ENCODE peak calls at places on chromosomes 12 and 14, in six cellular contexts. One of them, this sample, is unnamed.
A peak's percentile ranks its signal among the peaks of the same experiment; 100 is the strongest.

GRCh38 chr12:55925870-55926737 is 1.6 kb downstream of the PYM1 start:
- DNase-seq in PC-9: no peak
- DNase-seq in activated CD4-positive, alpha-beta T cell treated with anti-CD3 and anti-CD28 coated beads, Interleukin-2, amount 50 U/mL, for 1 hour: no peak
- DNase-seq in iris pigment epithelial cell: no peak
- DNase-seq in LNCaP clone FGC: no peak
- DNase-seq in progenitor cell of endocrine pancreas: no peak
- DNase-seq in this sample: no peak

GRCh38 chr14:71314717-71315116 is 407.5 kb downstream of the PCNX1 start:
- DNase-seq in activated CD4-positive, alpha-beta T cell treated with anti-CD3 and anti-CD28 coated beads, Interleukin-2, amount 50 U/mL, for 1 hour: no peak
- DNase-seq in progenitor cell of endocrine pancreas: no peak
- DNase-seq in LNCaP clone FGC: no peak
- DNase-seq in iris pigment epithelial cell: no peak
- DNase-seq in PC-9: no peak
- DNase-seq in this sample: no peak

GRCh38 chr14:104845834-104846441 is 19.1 kb upstream of the CEP170B start:
- DNase-seq in LNCaP clone FGC: no peak
- DNase-seq in progenitor cell of endocrine pancreas: no peak
- DNase-seq in PC-9: no peak
- DNase-seq in activated CD4-positive, alpha-beta T cell treated with anti-CD3 and anti-CD28 coated beads, Interleukin-2, amount 50 U/mL, for 1 hour: no peak
- DNase-seq in iris pigment epithelial cell: no peak
- DNase-seq in this sample: no peak

GRCh38 chr14:92513204-92513965 is at the start of gene RIN3:
- DNase-seq in progenitor cell of endocrine pancreas: peak; percentile 31
- DNase-seq in activated CD4-positive, alpha-beta T cell treated with anti-CD3 and anti-CD28 coated beads, Interleukin-2, amount 50 U/mL, for 1 hour: peak; percentile 16
- DNase-seq in PC-9: no peak
- DNase-seq in LNCaP clone FGC: no peak
- DNase-seq in iris pigment epithelial cell: peak; percentile 62
- DNase-seq in this sample: peak; percentile 14

GRCh38 chr12:63276537-63277365 is 125.8 kb upstream of the AVPR1A start:
- DNase-seq in progenitor cell of endocrine pancreas: peak; percentile 17
- DNase-seq in iris pigment epithelial cell: peak; percentile 36
- DNase-seq in LNCaP clone FGC: peak; percentile 22
- DNase-seq in activated CD4-positive, alpha-beta T cell treated with anti-CD3 and anti-CD28 coated beads, Interleukin-2, amount 50 U/mL, for 1 hour: no peak
- DNase-seq in PC-9: no peak
- DNase-seq in this sample: peak; percentile 61

GRCh38 chr14:75427126-75427481 is 718 bp upstream of the JDP2 start:
- DNase-seq in iris pigment epithelial cell: no peak
- DNase-seq in progenitor cell of endocrine pancreas: no peak
- DNase-seq in LNCaP clone FGC: no peak
- DNase-seq in activated CD4-positive, alpha-beta T cell treated with anti-CD3 and anti-CD28 coated beads, Interleukin-2, amount 50 U/mL, for 1 hour: no peak
- DNase-seq in PC-9: no peak
- DNase-seq in this sample: no peak

GRCh38 chr12:5402009-5402408 is 29.9 kb upstream of the NTF3 start:
- DNase-seq in progenitor cell of endocrine pancreas: no peak
- DNase-seq in LNCaP clone FGC: no peak
- DNase-seq in iris pigment epithelial cell: no peak
- DNase-seq in activated CD4-positive, alpha-beta T cell treated with anti-CD3 and anti-CD28 coated beads, Interleukin-2, amount 50 U/mL, for 1 hour: no peak
- DNase-seq in PC-9: peak; percentile 4
- DNase-seq in this sample: no peak

GRCh38 chr12:53259891-53260290 is 8.2 kb upstream of the ESPL1 start:
- DNase-seq in activated CD4-positive, alpha-beta T cell treated with anti-CD3 and anti-CD28 coated beads, Interleukin-2, amount 50 U/mL, for 1 hour: no peak
- DNase-seq in progenitor cell of endocrine pancreas: no peak
- DNase-seq in iris pigment epithelial cell: no peak
- DNase-seq in PC-9: no peak
- DNase-seq in LNCaP clone FGC: no peak
- DNase-seq in this sample: no peak

GRCh38 chr12:25254271-25254880 is 3.6 kb upstream of the KRAS start:
- DNase-seq in iris pigment epithelial cell: peak; percentile 33
- DNase-seq in PC-9: no peak
- DNase-seq in activated CD4-positive, alpha-beta T cell treated with anti-CD3 and anti-CD28 coated beads, Interleukin-2, amount 50 U/mL, for 1 hour: no peak
- DNase-seq in LNCaP clone FGC: no peak
- DNase-seq in progenitor cell of endocrine pancreas: no peak
- DNase-seq in this sample: no peak

GRCh38 chr14:34262511-34262910 is 199.5 kb downstream of the SPTSSA start:
- DNase-seq in PC-9: no peak
- DNase-seq in progenitor cell of endocrine pancreas: no peak
- DNase-seq in iris pigment epithelial cell: no peak
- DNase-seq in LNCaP clone FGC: no peak
- DNase-seq in activated CD4-positive, alpha-beta T cell treated with anti-CD3 and anti-CD28 coated beads, Interleukin-2, amount 50 U/mL, for 1 hour: no peak
- DNase-seq in this sample: no peak

GRCh38 chr12:119592232-119592631 is 1.3 kb upstream of the TMEM233 start:
- DNase-seq in activated CD4-positive, alpha-beta T cell treated with anti-CD3 and anti-CD28 coated beads, Interleukin-2, amount 50 U/mL, for 1 hour: no peak
- DNase-seq in progenitor cell of endocrine pancreas: no peak
- DNase-seq in PC-9: no peak
- DNase-seq in LNCaP clone FGC: no peak
- DNase-seq in iris pigment epithelial cell: peak; percentile 68
- DNase-seq in this sample: no peak

GRCh38 chr14:68734231-68734732 is 58.6 kb downstream of the ZFP36L1 start:
- DNase-seq in iris pigment epithelial cell: peak; percentile 37
- DNase-seq in LNCaP clone FGC: no peak
- DNase-seq in progenitor cell of endocrine pancreas: no peak
- DNase-seq in activated CD4-positive, alpha-beta T cell treated with anti-CD3 and anti-CD28 coated beads, Interleukin-2, amount 50 U/mL, for 1 hour: peak; percentile 26
- DNase-seq in PC-9: no peak
- DNase-seq in this sample: peak; percentile 13

GRCh38 chr12:3043406-3043805 is 33.8 kb upstream of the TSPAN9 start:
- DNase-seq in LNCaP clone FGC: no peak
- DNase-seq in progenitor cell of endocrine pancreas: no peak
- DNase-seq in PC-9: no peak
- DNase-seq in iris pigment epithelial cell: no peak
- DNase-seq in activated CD4-positive, alpha-beta T cell treated with anti-CD3 and anti-CD28 coated beads, Interleukin-2, amount 50 U/mL, for 1 hour: no peak
- DNase-seq in this sample: no peak

GRCh38 chr12:94134226-94134795 is 14.1 kb upstream of the PLXNC1 start:
- DNase-seq in activated CD4-positive, alpha-beta T cell treated with anti-CD3 and anti-CD28 coated beads, Interleukin-2, amount 50 U/mL, for 1 hour: peak; percentile 19
- DNase-seq in progenitor cell of endocrine pancreas: no peak
- DNase-seq in PC-9: peak; percentile 38
- DNase-seq in iris pigment epithelial cell: peak; percentile 70
- DNase-seq in LNCaP clone FGC: peak; percentile 35
- DNase-seq in this sample: peak; percentile 57

GRCh38 chr12:104546575-104546974 is 89.8 kb downstream of the CHST11 start:
- DNase-seq in iris pigment epithelial cell: no peak
- DNase-seq in activated CD4-positive, alpha-beta T cell treated with anti-CD3 and anti-CD28 coated beads, Interleukin-2, amount 50 U/mL, for 1 hour: no peak
- DNase-seq in progenitor cell of endocrine pancreas: no peak
- DNase-seq in PC-9: no peak
- DNase-seq in LNCaP clone FGC: no peak
- DNase-seq in this sample: no peak

GRCh38 chr14:91744068-91744480 is 12.2 kb upstream of the CATSPERB start:
- DNase-seq in activated CD4-positive, alpha-beta T cell treated with anti-CD3 and anti-CD28 coated beads, Interleukin-2, amount 50 U/mL, for 1 hour: no peak
- DNase-seq in iris pigment epithelial cell: no peak
- DNase-seq in PC-9: peak; percentile 90
- DNase-seq in LNCaP clone FGC: peak; percentile 83
- DNase-seq in progenitor cell of endocrine pancreas: no peak
- DNase-seq in this sample: peak; percentile 58

GRCh38 chr12:47838286-47838931 is 18.7 kb upstream of the HDAC7 start:
- DNase-seq in progenitor cell of endocrine pancreas: no peak
- DNase-seq in activated CD4-positive, alpha-beta T cell treated with anti-CD3 and anti-CD28 coated beads, Interleukin-2, amount 50 U/mL, for 1 hour: peak; percentile 39
- DNase-seq in iris pigment epithelial cell: no peak
- DNase-seq in PC-9: no peak
- DNase-seq in LNCaP clone FGC: no peak
- DNase-seq in this sample: no peak

GRCh38 chr14:60649815-60650381 is 621 bp upstream of the SIX1 start:
- DNase-seq in PC-9: no peak
- DNase-seq in activated CD4-positive, alpha-beta T cell treated with anti-CD3 and anti-CD28 coated beads, Interleukin-2, amount 50 U/mL, for 1 hour: no peak
- DNase-seq in progenitor cell of endocrine pancreas: no peak
- DNase-seq in iris pigment epithelial cell: no peak
- DNase-seq in LNCaP clone FGC: no peak
- DNase-seq in this sample: no peak

GRCh38 chr14:37824936-37825698 is 229.7 kb downstream of the TTC6 start:
- DNase-seq in LNCaP clone FGC: no peak
- DNase-seq in progenitor cell of endocrine pancreas: no peak
- DNase-seq in PC-9: no peak
- DNase-seq in iris pigment epithelial cell: peak; percentile 27
- DNase-seq in activated CD4-positive, alpha-beta T cell treated with anti-CD3 and anti-CD28 coated beads, Interleukin-2, amount 50 U/mL, for 1 hour: no peak
- DNase-seq in this sample: no peak

GRCh38 chr14:91872517-91873470 is 5.5 kb upstream of the TC2N start:
- DNase-seq in LNCaP clone FGC: peak; percentile 98
- DNase-seq in iris pigment epithelial cell: peak; percentile 85
- DNase-seq in PC-9: peak; percentile 89
- DNase-seq in progenitor cell of endocrine pancreas: no peak
- DNase-seq in activated CD4-positive, alpha-beta T cell treated with anti-CD3 and anti-CD28 coated beads, Interleukin-2, amount 50 U/mL, for 1 hour: peak; percentile 63
- DNase-seq in this sample: peak; percentile 70

GRCh38 chr12:76883151-76883550 is 4.3 kb upstream of the CSRP2 start:
- DNase-seq in PC-9: no peak
- DNase-seq in LNCaP clone FGC: no peak
- DNase-seq in activated CD4-positive, alpha-beta T cell treated with anti-CD3 and anti-CD28 coated beads, Interleukin-2, amount 50 U/mL, for 1 hour: no peak
- DNase-seq in iris pigment epithelial cell: peak; percentile 65
- DNase-seq in progenitor cell of endocrine pancreas: no peak
- DNase-seq in this sample: peak; percentile 78

GRCh38 chr14:33404964-33405574 is 466.4 kb downstream of the NPAS3 start:
- DNase-seq in iris pigment epithelial cell: no peak
- DNase-seq in activated CD4-positive, alpha-beta T cell treated with anti-CD3 and anti-CD28 coated beads, Interleukin-2, amount 50 U/mL, for 1 hour: no peak
- DNase-seq in LNCaP clone FGC: no peak
- DNase-seq in PC-9: no peak
- DNase-seq in progenitor cell of endocrine pancreas: no peak
- DNase-seq in this sample: no peak